ENCODE peak calls at places on chromosomes 7 and 10, in nine cellular contexts. L is A549; N is thoracic aorta; S is A172; F is stimulated activated CD4-positive, alpha-beta T cell treated with anti-CD3 and anti-CD28 coated beads, Interleukin-12 subunit alpha, Interleukin-12 subunit beta, amount 100 ng/mL, for 48 hours; J is C1 segment of cervical spinal cord; U is RWPE1; B is AML-193; Q is amniotic epithelial cell. V is an unnamed sample.

GRCh38 chr7:86904949-86905834 is 154.3 kb downstream of the ELAPOR2 start:
- DNase-seq in J (no peak), F (no peak), B (peak; percentile 5), Q (peak; percentile 16), L (peak; percentile 42), U (no peak), S (peak; percentile 21), N (no peak), V (peak; percentile 31)

GRCh38 chr10:111822661-111823060 is 360.9 kb downstream of the GPAM start:
- DNase-seq in J (no peak), L (no peak), N (no peak), U (no peak), Q (no peak), F (no peak), S (no peak), B (no peak), V (no peak)

GRCh38 chr7:45645141-45645969 is 71.2 kb downstream of the ADCY1 start:
- DNase-seq in U (no peak), B (no peak), F (no peak), L (no peak), N (no peak), J (no peak), Q (no peak), S (no peak), V (no peak)

GRCh38 chr10:62374862-62375710 is 917 bp downstream of the ZNF365 start:
- DNase-seq in B (no peak), U (peak; percentile 42), S (peak; percentile 41), J (no peak), N (no peak), Q (peak; percentile 32), F (no peak), L (peak; percentile 29), V (peak; percentile 71)

GRCh38 chr7:45663167-45663921 is 89.2 kb downstream of the ADCY1 start:
- DNase-seq in U (peak; percentile 30), L (peak; percentile 7), S (no peak), Q (no peak), F (no peak), J (no peak), B (peak; percentile 1), N (no peak), V (no peak)

GRCh38 chr7:17274551-17275245 is 23.8 kb upstream of the AHR start:
- DNase-seq in U (peak; percentile 4), B (peak; percentile 24), Q (peak; percentile 36), N (no peak), J (no peak), S (peak; percentile 97), F (no peak), L (no peak), V (no peak)

GRCh38 chr7:151780626-151781025 is 96.3 kb downstream of the PRKAG2 start:
- DNase-seq in L (no peak), Q (peak; percentile 19), B (no peak), S (no peak), U (no peak), F (no peak), N (no peak), J (no peak), V (no peak)

GRCh38 chr7:27586825-27587224 is 75.9 kb downstream of the HIBADH start:
- DNase-seq in L (no peak), S (no peak), J (no peak), N (no peak), Q (no peak), U (no peak), F (no peak), B (no peak), V (no peak)

GRCh38 chr7:76352193-76352592 is 6.6 kb downstream of the YWHAG start:
- DNase-seq in L (no peak), B (no peak), U (no peak), F (no peak), J (no peak), S (peak; percentile 41), Q (peak; percentile 72), N (no peak), V (no peak)

GRCh38 chr10:114829160-114829909 is 7.8 kb downstream of the FHIP2A start:
- DNase-seq in N (no peak), S (no peak), L (no peak), Q (no peak), B (no peak), U (no peak), J (no peak), F (no peak), V (no peak)

GRCh38 chr10:113959383-113959760 is 84.3 kb upstream of the ADRB1 start:
- DNase-seq in B (no peak), J (no peak), S (no peak), Q (no peak), F (no peak), N (no peak), U (no peak), L (peak; percentile 45), V (no peak)

GRCh38 chr10:132129431-132129830 is 57.3 kb upstream of the DPYSL4 start:
- DNase-seq in Q (no peak), N (no peak), U (no peak), S (no peak), F (no peak), L (no peak), B (no peak), J (no peak), V (no peak)

GRCh38 chr10:47255033-47255813 is 44.8 kb upstream of the GDF10 start:
- DNase-seq in F (no peak), S (no peak), J (no peak), Q (no peak), B (no peak), N (no peak), U (no peak), L (no peak), V (no peak)

GRCh38 chr10:29461042-29461441 is 172.2 kb downstream of the LYZL1 start:
- DNase-seq in N (no peak), L (no peak), F (no peak), U (no peak), Q (peak; percentile 19), S (no peak), J (no peak), B (no peak), V (no peak)

GRCh38 chr10:7408003-7408493 is 2.8 kb downstream of the SFMBT2 start:
- DNase-seq in S (no peak), L (peak; percentile 16), J (no peak), Q (no peak), B (no peak), U (no peak), N (no peak), F (no peak), V (no peak)

GRCh38 chr7:80520199-80520598 is 8.3 kb upstream of the GNAT3 start:
- DNase-seq in N (no peak), U (no peak), L (no peak), S (no peak), F (no peak), B (no peak), Q (peak; percentile 34), J (no peak), V (no peak)

GRCh38 chr7:67552738-67553137 is 556.1 kb downstream of the TYW1 start:
- DNase-seq in N (no peak), S (no peak), Q (no peak), B (no peak), F (no peak), J (no peak), L (no peak), U (no peak), V (no peak)

GRCh38 chr7:30750574-30751256 is 1.2 kb upstream of the INMT start:
- DNase-seq in N (no peak), B (no peak), U (no peak), F (no peak), J (no peak), L (no peak), S (peak; percentile 69), Q (peak; percentile 71), V (peak; percentile 87)

V was measured in cerebellar cortex.